ENCODE peak calls at places on chromosome 21, in seven cellular contexts. J, R, I, W, V, X and L are unnamed samples.

GRCh38 chr21:28624626-28625025 is 368.1 kb downstream of the LTN1 start:
- DNase-seq in J (no peak), R (no peak), I (no peak), W (no peak), V (no peak), X (no peak), L (no peak)

GRCh38 chr21:34367320-34367935 is 3.6 kb downstream of the KCNE2 start:
- DNase-seq in J (peak), R (peak), I (peak), W (peak), V (peak), X (peak), L (peak)

GRCh38 chr21:35273331-35273730 is 224.2 kb upstream of the RUNX1 start:
- DNase-seq in J (no peak), R (no peak), I (no peak), W (no peak), V (peak), X (no peak), L (no peak)

GRCh38 chr21:20968391-20968790 is 29.8 kb upstream of the NCAM2 start:
- DNase-seq in J (no peak), R (no peak), I (no peak), W (no peak), V (no peak), X (no peak), L (no peak)

GRCh38 chr21:34693192-34693810 is 24.5 kb downstream of the CLIC6 start:
- DNase-seq in J (no peak), R (peak), I (peak), W (peak), V (no peak), X (peak), L (no peak)

GRCh38 chr21:42193131-42193671 is 25.7 kb upstream of the ABCG1 start:
- DNase-seq in J (peak), R (no peak), I (no peak), W (peak), V (no peak), X (peak), L (no peak)

GRCh38 chr21:42295845-42296244 is 19.4 kb downstream of the TFF3 start:
- DNase-seq in J (no peak), R (no peak), I (no peak), W (no peak), V (no peak), X (no peak), L (no peak)

GRCh38 chr21:36710729-36711048 is 11.8 kb downstream of the SIM2 start:
- DNase-seq in J (no peak), R (no peak), I (no peak), W (no peak), V (peak), X (no peak), L (no peak)

GRCh38 chr21:45020629-45021427 is 53.6 kb upstream of the ADARB1 start:
- DNase-seq in J (no peak), R (no peak), I (no peak), W (no peak), V (no peak), X (no peak), L (no peak)

GRCh38 chr21:17602874-17603273 is 9.8 kb downstream of the BTG3 start:
- DNase-seq in J (no peak), R (no peak), I (no peak), W (no peak), V (no peak), X (no peak), L (no peak)

GRCh38 chr21:42056996-42057689 is 14.0 kb upstream of the UMODL1 start:
- DNase-seq in J (no peak), R (no peak), I (no peak), W (no peak), V (peak), X (no peak), L (no peak)

GRCh38 chr21:42526379-42526727 is 12.7 kb downstream of the SLC37A1 start:
- DNase-seq in J (no peak), R (no peak), I (no peak), W (no peak), V (no peak), X (no peak), L (no peak)

GRCh38 chr21:42755766-42756579 is 102.6 kb downstream of the PDE9A start:
- DNase-seq in J (no peak), R (no peak), I (no peak), W (no peak), V (no peak), X (no peak), L (no peak)

GRCh38 chr21:34889287-34889536 is 159.9 kb downstream of the RUNX1 start:
- DNase-seq in J (peak), R (no peak), I (no peak), W (peak), V (peak), X (no peak), L (no peak)

GRCh38 chr21:45988366-45989347 is 7.1 kb downstream of the COL6A1 start:
- DNase-seq in J (no peak), R (no peak), I (no peak), W (no peak), V (peak), X (no peak), L (peak)

GRCh38 chr21:40681164-40681859 is 165.6 kb downstream of the DSCAM start:
- DNase-seq in J (no peak), R (no peak), I (no peak), W (no peak), V (no peak), X (no peak), L (no peak)

GRCh38 chr21:33780631-33781030 is 135.0 kb downstream of the ATP5PO start:
- DNase-seq in J (no peak), R (no peak), I (no peak), W (no peak), V (no peak), X (no peak), L (no peak)